ENCODE peak calls at places on chromosomes 5 and 9, in six cellular contexts. O, T, Y, V, X and D are unnamed samples.

GRCh38 chr9:89476546-89476945 is 21.4 kb downstream of the SEMA4D start:
- DNase-seq in T (no peak), O (peak), Y (no peak), X (no peak), V (no peak), D (no peak)

GRCh38 chr5:180296778-180297177 is 4.9 kb upstream of the MAPK9 start:
- DNase-seq in O (no peak), Y (no peak), V (no peak), X (no peak), T (no peak), D (no peak)

GRCh38 chr9:104280216-104280585 is 186.1 kb downstream of the SMC2 start:
- DNase-seq in Y (no peak), O (no peak), T (no peak), V (no peak), X (peak), D (no peak)

GRCh38 chr5:174159327-174160247 is 114.1 kb downstream of the NSG2 start:
- DNase-seq in T (no peak), O (no peak), Y (no peak), X (no peak), V (no peak), D (peak)

GRCh38 chr9:93814561-93814960 is 140.6 kb downstream of the BARX1 start:
- DNase-seq in Y (no peak), O (no peak), X (no peak), T (no peak), V (peak), D (no peak)

GRCh38 chr9:91001146-91001611 is 199.6 kb downstream of the SYK start:
- DNase-seq in V (no peak), X (peak), O (no peak), Y (no peak), T (no peak), D (no peak)

GRCh38 chr9:134894136-134894860 is 13.7 kb downstream of the FCN2 start:
- DNase-seq in T (no peak), O (no peak), V (no peak), X (no peak), Y (peak), D (no peak)

GRCh38 chr5:159163027-159163699 is 46.2 kb downstream of the RNF145 start:
- DNase-seq in V (no peak), T (no peak), X (peak), Y (no peak), O (peak), D (no peak)

GRCh38 chr9:16429671-16430070 is 440.8 kb downstream of the BNC2 start:
- DNase-seq in T (no peak), V (no peak), X (no peak), Y (no peak), O (no peak), D (no peak)

GRCh38 chr9:111659706-111660105 is 1.7 kb upstream of the GNG10 start:
- DNase-seq in V (no peak), T (no peak), O (no peak), Y (no peak), X (no peak), D (no peak)

GRCh38 chr9:81416476-81417298 is 272.7 kb downstream of the TLE1 start:
- DNase-seq in V (no peak), O (no peak), T (no peak), X (no peak), Y (no peak), D (no peak)

GRCh38 chr5:179973391-179973790 is 65.7 kb upstream of the TBC1D9B start:
- DNase-seq in V (no peak), T (no peak), X (no peak), O (no peak), Y (no peak), D (no peak)

GRCh38 chr5:65919773-65920172 is 6.6 kb upstream of the ERBIN start:
- DNase-seq in T (no peak), X (peak), Y (no peak), O (no peak), V (no peak), D (no peak)

GRCh38 chr5:171661146-171661545 is 124.5 kb upstream of the SMIM23 start:
- DNase-seq in V (no peak), T (no peak), Y (no peak), O (no peak), X (no peak), D (no peak)

GRCh38 chr5:90134892-90135291 is 274.7 kb downstream of the CETN3 start:
- DNase-seq in T (peak), V (no peak), O (no peak), X (peak), Y (peak), D (peak)

GRCh38 chr5:105503950-105504349 is 1941.4 kb upstream of the NUDT12 start:
- DNase-seq in T (no peak), X (no peak), Y (no peak), V (no peak), O (no peak), D (no peak)

GRCh38 chr5:109826426-109826825 is 136.7 kb downstream of the MAN2A1 start:
- DNase-seq in V (no peak), T (no peak), X (no peak), O (no peak), Y (no peak), D (no peak)

GRCh38 chr5:141603912-141604311 is 14.9 kb downstream of the DIAPH1 start:
- DNase-seq in O (no peak), T (no peak), Y (no peak), X (no peak), V (no peak), D (no peak)

GRCh38 chr5:36444582-36444999 is 142.9 kb upstream of the RANBP3L start:
- DNase-seq in O (no peak), T (no peak), V (peak), Y (no peak), X (peak), D (no peak)

GRCh38 chr5:96198673-96199072 is 234.4 kb downstream of the PCSK1 start:
- DNase-seq in X (peak), V (no peak), Y (no peak), O (no peak), T (no peak), D (no peak)

GRCh38 chr9:131951905-131952304 is 127.8 kb downstream of the MED27 start:
- DNase-seq in T (peak), X (peak), Y (no peak), O (no peak), V (no peak), D (peak)

GRCh38 chr9:5388026-5388806 is 48.5 kb upstream of the RLN1 start:
- DNase-seq in Y (no peak), V (no peak), T (no peak), O (no peak), X (peak), D (no peak)
- TF ChIP-seq CTCF in Y (no peak), V (no peak), T (no peak), O (no peak), X (no peak), D (no peak)

DNA sequence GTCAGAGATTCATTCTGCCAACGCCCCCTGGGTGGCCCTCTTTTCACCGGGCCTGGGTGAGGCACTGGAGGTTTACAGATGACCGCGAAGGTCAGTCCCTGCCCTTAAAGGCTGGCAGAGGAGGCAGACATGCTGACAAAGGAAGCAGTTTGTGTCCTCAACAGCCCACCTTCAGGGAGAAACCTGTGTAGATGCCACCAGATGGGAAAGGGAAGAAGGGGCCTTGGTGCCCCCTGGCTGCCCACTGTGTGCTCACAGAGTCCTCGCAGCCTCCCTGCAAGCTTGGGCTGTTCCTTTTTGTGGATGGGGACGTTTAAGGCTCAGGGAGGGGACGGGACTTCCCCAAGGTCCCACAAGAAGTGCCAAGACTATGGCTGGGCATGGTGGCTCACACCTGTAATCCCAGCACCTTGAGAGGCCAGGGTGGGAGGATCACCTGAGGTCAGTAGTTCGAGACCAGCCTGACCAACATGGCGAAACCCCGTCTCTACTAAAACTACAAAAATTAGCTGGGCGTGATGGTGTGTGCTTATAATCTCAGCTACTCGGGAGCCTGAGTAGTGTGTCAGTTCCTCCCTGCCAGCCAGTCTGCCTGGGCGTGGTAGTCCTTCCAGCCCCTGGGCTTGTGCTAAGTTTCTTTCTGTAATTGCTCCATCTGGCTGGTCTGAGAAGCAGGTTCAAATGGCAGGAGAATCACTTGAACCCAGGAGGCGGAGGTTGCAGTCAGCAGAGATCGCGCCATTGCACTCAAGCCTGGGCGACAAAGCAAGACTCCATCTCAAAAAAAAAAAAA is 36.2 kb downstream of the NEK6 start:
- DNase-seq in Y (no peak), X (no peak), O (peak), V (no peak), T (no peak), D (no peak)
- TF ChIP-seq CTCF in Y (no peak), X (peak), O (peak), V (no peak), T (no peak), D (peak)

GRCh38 chr9:97889941-97890557 is 32.3 kb downstream of the TRMO start:
- DNase-seq in V (no peak), X (no peak), T (peak), O (peak), Y (peak), D (no peak)
- TF ChIP-seq CTCF in V (peak), X (peak), T (peak), O (peak), Y (peak), D (peak)

GRCh38 chr5:322942-323879 is 1.7 kb downstream of the AHRR start:
- DNase-seq in T (no peak), X (no peak), O (peak), Y (no peak), V (no peak), D (peak)

GRCh38 chr5:320524-321232 is 836 bp upstream of the AHRR start:
- DNase-seq in T (no peak), O (peak), Y (no peak), V (no peak), X (no peak), D (no peak)

GRCh38 chr5:321726-322251 is 275 bp downstream of the AHRR start:
- DNase-seq in X (no peak), T (no peak), V (no peak), Y (no peak), O (peak), D (peak)

GRCh38 chr5:322281-322941 is 897 bp downstream of the AHRR start:
- DNase-seq in X (no peak), T (no peak), Y (no peak), V (no peak), O (peak), D (peak)

GRCh38 chr5:321233-321725 is at the start of gene AHRR:
- DNase-seq in X (peak), V (no peak), O (peak), Y (peak), T (peak), D (peak)
- TF ChIP-seq CTCF in X (peak), V (peak), O (peak), Y (peak), T (peak), D (peak)